ENCODE peak calls at places on chromosomes 12 and 14, in six cellular contexts. One of them, this sample, is unnamed.

GRCh38 chr14:62777510-62777909 is 267.7 kb downstream of the KCNH5 start:
- DNase-seq in K562: no peak
- DNase-seq in GM12878: no peak
- DNase-seq in HL-60: no peak
- DNase-seq in SK-N-SH: no peak
- DNase-seq in HepG2: no peak
- DNase-seq in this sample: no peak

GRCh38 chr14:34258318-34258717 is 203.7 kb downstream of the SPTSSA start:
- DNase-seq in K562: no peak
- DNase-seq in SK-N-SH: no peak
- DNase-seq in HepG2: no peak
- DNase-seq in HL-60: no peak
- DNase-seq in GM12878: no peak
- DNase-seq in this sample: no peak

GRCh38 chr14:86675059-86675458 is 1145.1 kb downstream of the FLRT2 start:
- DNase-seq in GM12878: no peak
- DNase-seq in SK-N-SH: no peak
- DNase-seq in K562: no peak
- DNase-seq in HepG2: no peak
- DNase-seq in HL-60: no peak
- DNase-seq in this sample: no peak

GRCh38 chr12:98453070-98453469 is 62.3 kb upstream of the TMPO start:
- DNase-seq in SK-N-SH: no peak
- DNase-seq in K562: no peak
- DNase-seq in HepG2: no peak
- DNase-seq in HL-60: no peak
- DNase-seq in GM12878: no peak
- DNase-seq in this sample: no peak

GRCh38 chr12:102169922-102170698 is 27.5 kb downstream of the PMCH start:
- DNase-seq in GM12878: no peak
- DNase-seq in K562: peak
- DNase-seq in HepG2: peak
- DNase-seq in SK-N-SH: peak
- DNase-seq in HL-60: no peak
- DNase-seq in this sample: no peak

GRCh38 chr14:97221572-97221971 is 424.4 kb downstream of the VRK1 start:
- DNase-seq in SK-N-SH: no peak
- DNase-seq in HL-60: no peak
- DNase-seq in HepG2: no peak
- DNase-seq in GM12878: no peak
- DNase-seq in K562: no peak
- DNase-seq in this sample: no peak

GRCh38 chr12:26318661-26319068 is 123.3 kb downstream of the SSPN start:
- DNase-seq in GM12878: no peak
- DNase-seq in HepG2: peak
- DNase-seq in HL-60: no peak
- DNase-seq in SK-N-SH: no peak
- DNase-seq in K562: peak
- DNase-seq in this sample: peak

GRCh38 chr12:21894792-21895392 is 46.3 kb downstream of the ABCC9 start:
- DNase-seq in SK-N-SH: no peak
- DNase-seq in K562: no peak
- DNase-seq in GM12878: no peak
- DNase-seq in HepG2: no peak
- DNase-seq in HL-60: no peak
- DNase-seq in this sample: no peak

GRCh38 chr12:63804746-63805145 is 25.0 kb downstream of the RXYLT1 start:
- DNase-seq in GM12878: no peak
- DNase-seq in K562: no peak
- DNase-seq in HepG2: no peak
- DNase-seq in HL-60: no peak
- DNase-seq in SK-N-SH: no peak
- DNase-seq in this sample: no peak

GRCh38 chr14:61537567-61538463 is 157.5 kb upstream of the HIF1A start:
- DNase-seq in HepG2: peak
- DNase-seq in K562: peak
- DNase-seq in HL-60: no peak
- DNase-seq in GM12878: no peak
- DNase-seq in SK-N-SH: no peak
- DNase-seq in this sample: no peak

GRCh38 chr14:92657457-92658142 is 90.8 kb downstream of the LGMN start:
- DNase-seq in HepG2: no peak
- DNase-seq in GM12878: no peak
- DNase-seq in K562: no peak
- DNase-seq in SK-N-SH: no peak
- DNase-seq in HL-60: no peak
- DNase-seq in this sample: no peak

GRCh38 chr14:57388072-57388471 is 2.3 kb upstream of the NAA30 start:
- DNase-seq in GM12878: no peak
- DNase-seq in HL-60: peak
- DNase-seq in HepG2: no peak
- DNase-seq in SK-N-SH: no peak
- DNase-seq in K562: no peak
- DNase-seq in this sample: no peak

GRCh38 chr14:100661340-100661712 is 65.4 kb upstream of the DLK1 start:
- DNase-seq in K562: no peak
- DNase-seq in HL-60: no peak
- DNase-seq in HepG2: no peak
- DNase-seq in SK-N-SH: no peak
- DNase-seq in GM12878: no peak
- DNase-seq in this sample: no peak

GRCh38 chr12:47066278-47067048 is 13.0 kb upstream of the PCED1B start:
- DNase-seq in K562: no peak
- DNase-seq in HL-60: no peak
- DNase-seq in GM12878: no peak
- DNase-seq in HepG2: no peak
- DNase-seq in SK-N-SH: no peak
- DNase-seq in this sample: no peak

GRCh38 chr14:20809917-20810316 is 7.3 kb upstream of the RNASE1 start:
- DNase-seq in GM12878: no peak
- DNase-seq in HepG2: no peak
- DNase-seq in SK-N-SH: no peak
- DNase-seq in HL-60: no peak
- DNase-seq in K562: no peak
- DNase-seq in this sample: no peak

GRCh38 chr14:68215628-68216027 is 396.0 kb downstream of the RAD51B start:
- DNase-seq in GM12878: peak
- DNase-seq in HepG2: no peak
- DNase-seq in SK-N-SH: no peak
- DNase-seq in HL-60: no peak
- DNase-seq in K562: no peak
- DNase-seq in this sample: no peak

GRCh38 chr14:50786821-50787464 is 44.0 kb downstream of the NIN start:
- DNase-seq in HepG2: no peak
- DNase-seq in HL-60: no peak
- DNase-seq in K562: no peak
- DNase-seq in GM12878: no peak
- DNase-seq in SK-N-SH: no peak
- DNase-seq in this sample: no peak
- H3K4me3 ChIP-seq in HepG2: no peak
- H3K4me3 ChIP-seq in HL-60: no peak
- H3K4me3 ChIP-seq in K562: no peak
- H3K4me3 ChIP-seq in GM12878: peak
- H3K4me3 ChIP-seq in SK-N-SH: no peak
- H3K4me3 ChIP-seq in this sample: no peak

GRCh38 chr12:51025182-51025747 is 919 bp downstream of the SLC11A2 start:
- DNase-seq in SK-N-SH: no peak
- DNase-seq in HL-60: no peak
- DNase-seq in GM12878: no peak
- DNase-seq in K562: no peak
- DNase-seq in HepG2: no peak
- DNase-seq in this sample: no peak

GRCh38 chr12:51028126-51028810 is 2.1 kb upstream of the SLC11A2 start:
- DNase-seq in HepG2: peak
- DNase-seq in GM12878: no peak
- DNase-seq in SK-N-SH: no peak
- DNase-seq in HL-60: peak
- DNase-seq in K562: peak
- DNase-seq in this sample: peak

GRCh38 chr12:51023625-51024395 is 2.4 kb downstream of the SLC11A2 start:
- DNase-seq in SK-N-SH: no peak
- DNase-seq in HepG2: peak
- DNase-seq in K562: no peak
- DNase-seq in GM12878: no peak
- DNase-seq in HL-60: no peak
- DNase-seq in this sample: no peak

GRCh38 chr12:51027342-51027835 is 1.2 kb upstream of the SLC11A2 start:
- DNase-seq in GM12878: no peak
- DNase-seq in K562: no peak
- DNase-seq in HL-60: no peak
- DNase-seq in SK-N-SH: no peak
- DNase-seq in HepG2: no peak
- DNase-seq in this sample: no peak

DNA sequence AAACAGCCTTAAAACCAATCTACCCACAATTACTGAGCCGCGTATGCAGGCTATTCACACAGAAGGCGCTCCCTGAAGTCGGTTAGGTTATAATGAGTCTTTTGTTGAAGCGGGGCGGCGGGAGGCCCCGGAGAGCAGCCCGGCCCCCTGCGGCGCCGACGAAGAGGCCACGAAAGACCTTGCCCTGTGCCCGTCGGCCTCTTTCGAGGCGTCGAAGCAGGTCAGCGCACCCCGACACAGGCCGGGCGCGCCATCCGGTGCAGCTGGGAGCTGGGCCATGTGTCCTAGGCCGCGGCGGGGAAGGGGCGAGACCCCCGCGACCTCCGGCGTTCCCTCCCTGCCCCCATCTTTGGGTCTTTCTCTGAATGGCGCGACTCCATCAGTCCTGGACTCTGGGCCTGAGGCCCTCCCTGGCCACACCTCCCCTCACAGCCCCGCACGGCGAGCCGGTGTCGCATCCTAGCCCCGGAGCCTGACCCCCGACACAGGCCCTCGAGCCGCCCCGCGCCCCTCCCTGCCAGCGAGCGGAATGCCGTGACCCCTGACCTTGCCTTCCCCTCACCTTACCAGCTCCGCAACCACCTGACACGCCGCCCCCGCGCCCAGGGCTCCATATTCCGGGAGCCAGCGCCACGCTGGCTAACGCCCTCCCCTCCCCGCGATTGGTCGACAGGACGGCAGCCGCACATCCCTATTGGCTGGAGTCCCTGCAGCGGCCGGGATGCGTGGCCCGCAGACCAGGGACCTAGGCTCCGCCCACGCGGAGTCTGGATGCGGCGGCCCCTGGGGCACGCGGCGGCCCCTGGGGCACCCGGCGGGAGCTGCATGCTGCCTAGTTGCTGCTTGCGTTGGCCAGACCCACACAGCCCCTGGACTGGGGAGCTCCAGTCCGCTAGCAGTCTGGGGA is at the start of gene SLC11A2:
- DNase-seq in SK-N-SH: peak
- DNase-seq in GM12878: peak
- DNase-seq in K562: peak
- DNase-seq in HepG2: peak
- DNase-seq in HL-60: peak
- DNase-seq in this sample: peak
- TF ChIP-seq GABPA in SK-N-SH: no peak
- TF ChIP-seq GABPA in GM12878: no peak
- TF ChIP-seq GABPA in K562: peak
- TF ChIP-seq GABPA in HepG2: no peak
- TF ChIP-seq GABPA in HL-60: no peak
- TF ChIP-seq GABPA in this sample: no peak

DNA sequence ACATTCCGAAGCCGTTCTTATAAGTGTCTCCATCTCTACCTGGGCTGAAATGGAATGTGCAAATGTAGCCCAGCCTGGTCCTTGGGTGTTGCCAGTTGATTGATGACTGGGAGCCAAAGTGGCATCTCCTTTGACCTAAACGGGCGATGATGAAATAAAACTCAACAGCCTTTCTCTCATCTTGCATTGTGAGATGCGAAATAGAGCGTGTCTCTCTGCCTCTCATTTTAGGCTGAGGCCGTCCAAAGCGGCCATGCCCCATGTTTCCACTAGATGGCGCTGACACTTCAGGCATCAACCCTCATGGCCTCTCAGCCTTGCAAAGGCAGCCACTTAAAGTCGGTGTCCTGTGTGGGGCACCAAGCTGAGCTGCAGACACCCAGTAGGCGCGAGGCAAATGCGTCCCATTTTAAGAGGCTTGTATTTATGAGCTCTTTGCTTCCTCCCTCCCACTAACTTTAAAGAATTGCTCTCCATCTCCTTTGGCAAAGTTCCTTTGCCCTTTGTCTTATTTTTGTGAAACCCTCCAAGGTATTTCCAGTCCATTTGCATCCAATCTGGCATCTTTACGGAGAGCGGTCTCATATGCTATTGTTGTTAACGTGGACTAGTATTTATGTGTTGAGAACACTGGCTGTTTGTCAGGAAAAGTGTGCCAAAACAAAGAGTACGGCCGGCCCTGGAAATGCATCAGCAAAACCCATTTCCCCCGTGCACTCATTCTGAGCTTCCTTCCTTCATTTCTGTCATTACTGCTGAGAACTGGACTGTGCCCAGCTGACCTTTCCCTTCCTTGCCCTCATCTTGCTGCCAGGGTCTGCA is 25.0 kb downstream of the GPRC5A start:
- DNase-seq in HepG2: peak
- DNase-seq in GM12878: no peak
- DNase-seq in K562: peak
- DNase-seq in HL-60: peak
- DNase-seq in SK-N-SH: peak
- DNase-seq in this sample: peak
- H3K4me3 ChIP-seq in HepG2: no peak
- H3K4me3 ChIP-seq in GM12878: no peak
- H3K4me3 ChIP-seq in K562: no peak
- H3K4me3 ChIP-seq in HL-60: no peak
- H3K4me3 ChIP-seq in SK-N-SH: no peak
- H3K4me3 ChIP-seq in this sample: no peak

DNA sequence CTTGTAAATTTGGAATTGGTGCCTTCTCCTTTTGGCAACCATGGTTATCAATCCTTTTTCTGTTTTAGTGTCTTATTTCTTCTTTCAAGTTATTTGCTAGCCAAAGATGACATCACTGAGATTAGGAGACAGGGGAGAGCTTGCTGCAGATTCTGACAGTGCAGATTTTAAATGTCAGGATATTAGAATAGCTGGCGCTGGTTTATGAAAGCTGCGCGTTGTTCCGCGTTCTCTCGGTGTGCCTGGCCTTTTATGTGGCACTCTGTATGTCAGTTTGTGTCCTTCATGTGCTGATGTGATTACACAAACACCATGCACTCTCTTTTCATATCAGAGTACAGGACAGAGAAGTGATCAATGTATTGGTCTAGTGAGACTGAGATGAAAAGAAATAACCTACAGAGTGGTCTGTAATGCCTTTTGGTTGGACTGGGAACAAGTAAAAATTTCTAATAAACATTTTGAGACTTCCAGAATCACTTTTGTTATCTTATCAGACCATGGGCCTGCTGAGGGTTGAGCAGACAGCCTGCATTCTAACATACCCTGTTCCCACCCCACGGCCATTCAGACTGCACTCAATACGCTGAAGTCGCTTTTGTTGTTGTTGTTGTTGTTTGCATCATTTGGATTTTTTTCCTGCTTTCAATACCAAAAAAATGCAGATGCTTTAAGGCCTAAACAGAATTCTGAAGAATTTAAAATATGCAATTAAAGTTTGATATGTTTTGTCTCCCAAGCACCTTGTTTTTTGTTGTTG is 49.7 kb upstream of the TRAF3 start:
- DNase-seq in GM12878: no peak
- DNase-seq in SK-N-SH: no peak
- DNase-seq in K562: no peak
- DNase-seq in HepG2: no peak
- DNase-seq in HL-60: no peak
- DNase-seq in this sample: no peak
- TF ChIP-seq GABPA in GM12878: no peak
- TF ChIP-seq GABPA in SK-N-SH: no peak
- TF ChIP-seq GABPA in K562: no peak
- TF ChIP-seq GABPA in HepG2: no peak
- TF ChIP-seq GABPA in HL-60: no peak
- TF ChIP-seq GABPA in this sample: no peak

This sample was measured in H1.